ENCODE peak calls at places on chromosomes 6 and 20, in seven cellular contexts. H, P, T, O, N, V and Z are unnamed samples.

GRCh38 chr6:14645221-14645620 is 527.6 kb downstream of the CD83 start:
- DNase-seq in H (no peak), P (no peak), T (no peak), O (no peak), N (no peak), V (no peak), Z (no peak)

GRCh38 chr6:135181333-135182119 is 418 bp downstream of the MYB start:
- DNase-seq in H (no peak), P (no peak), T (peak; percentile 35), O (peak; percentile 8), N (no peak), V (no peak), Z (no peak)

GRCh38 chr6:168675933-168676551 is 235.1 kb downstream of the SMOC2 start:
- DNase-seq in H (no peak), P (no peak), T (no peak), O (no peak), N (no peak), V (no peak), Z (peak; percentile 47)

GRCh38 chr6:79413562-79414002 is 123.6 kb downstream of the LCA5 start:
- DNase-seq in H (no peak), P (no peak), T (peak; percentile 57), O (peak; percentile 34), N (peak; percentile 51), V (no peak), Z (no peak)

GRCh38 chr6:70459235-70459634 is 45.9 kb downstream of the FAM135A start:
- DNase-seq in H (no peak), P (no peak), T (no peak), O (no peak), N (no peak), V (no peak), Z (no peak)

GRCh38 chr20:46205349-46205748 is 87.2 kb downstream of the CD40 start:
- DNase-seq in H (no peak), P (no peak), T (no peak), O (no peak), N (no peak), V (no peak), Z (no peak)

GRCh38 chr20:52975024-52975732 is 3.0 kb downstream of the TSHZ2 start:
- DNase-seq in H (no peak), P (peak; percentile 47), T (no peak), O (no peak), N (peak; percentile 38), V (no peak), Z (no peak)

GRCh38 chr6:19180348-19181073 is 656.7 kb upstream of the ID4 start:
- DNase-seq in H (no peak), P (peak; percentile 41), T (no peak), O (peak; percentile 66), N (no peak), V (peak; percentile 89), Z (peak; percentile 90)

GRCh38 chr6:156883497-156884252 is 106.5 kb downstream of the ARID1B start:
- DNase-seq in H (no peak), P (no peak), T (no peak), O (peak; percentile 29), N (no peak), V (no peak), Z (no peak)

GRCh38 chr20:61434361-61434781 is 182.3 kb downstream of the CDH4 start:
- DNase-seq in H (no peak), P (peak; percentile 43), T (peak; percentile 33), O (no peak), N (no peak), V (no peak), Z (no peak)

GRCh38 chr6:117397536-117398227 is 28.1 kb downstream of the ROS1 start:
- DNase-seq in H (no peak), P (peak; percentile 25), T (no peak), O (no peak), N (no peak), V (no peak), Z (no peak)

GRCh38 chr6:28765978-28766351 is 157.8 kb downstream of the TRIM27 start:
- DNase-seq in H (no peak), P (peak; percentile 70), T (peak; percentile 59), O (peak; percentile 25), N (no peak), V (no peak), Z (no peak)

GRCh38 chr6:32761548-32761947 is 1.8 kb downstream of the HLA-DQB2 start:
- DNase-seq in H (no peak), P (no peak), T (no peak), O (no peak), N (no peak), V (no peak), Z (no peak)

GRCh38 chr6:17705428-17705777 is 1.3 kb downstream of the NUP153 start:
- DNase-seq in H (no peak), P (peak; percentile 43), T (peak; percentile 70), O (peak; percentile 51), N (peak; percentile 70), V (peak; percentile 79), Z (peak; percentile 66)

GRCh38 chr20:16580127-16580526 is 6.9 kb upstream of the KIF16B start:
- DNase-seq in H (no peak), P (no peak), T (no peak), O (peak; percentile 66), N (peak; percentile 93), V (no peak), Z (no peak)

GRCh38 chr6:149003560-149003959 is 256.7 kb downstream of the UST start:
- DNase-seq in H (no peak), P (no peak), T (no peak), O (no peak), N (peak; percentile 90), V (no peak), Z (no peak)

GRCh38 chr20:25038103-25038410 is 19.9 kb downstream of the ACSS1 start:
- DNase-seq in H (no peak), P (no peak), T (no peak), O (no peak), N (no peak), V (no peak), Z (no peak)

GRCh38 chr20:25033941-25034335 is 24.0 kb downstream of the ACSS1 start:
- DNase-seq in H (no peak), P (no peak), T (no peak), O (no peak), N (no peak), V (peak; percentile 82), Z (no peak)

GRCh38 chr20:25036331-25036936 is 21.5 kb downstream of the ACSS1 start:
- DNase-seq in H (no peak), P (no peak), T (no peak), O (no peak), N (no peak), V (no peak), Z (no peak)

GRCh38 chr20:25037288-25038102 is 20.4 kb downstream of the ACSS1 start:
- DNase-seq in H (no peak), P (no peak), T (no peak), O (no peak), N (no peak), V (no peak), Z (no peak)

GRCh38 chr20:25035924-25036323 is 22.0 kb downstream of the ACSS1 start:
- DNase-seq in H (no peak), P (no peak), T (no peak), O (no peak), N (no peak), V (no peak), Z (no peak)
- H3K27ac ChIP-seq in H (no peak overlapping the region), P (no peak overlapping the region), T (no peak overlapping the region), O (no peak overlapping the region), N (no peak overlapping the region), V (peak overlapping the region; percentile 93), Z (peak overlapping the region; percentile 94)

GRCh38 chr20:54140067-54140466 is 33.7 kb downstream of the CYP24A1 start:
- DNase-seq in H (no peak), P (no peak), T (no peak), O (no peak), N (peak; percentile 35), V (no peak), Z (no peak)
- H3K27ac ChIP-seq in H (no peak overlapping the region), P (no peak overlapping the region), T (no peak overlapping the region), O (no peak overlapping the region), N (peak overlapping the region; percentile 66), V (no peak overlapping the region), Z (no peak overlapping the region)

GRCh38 chr6:36751833-36752186 is 54.2 kb downstream of the RAB44 start:
- DNase-seq in H (no peak), P (no peak), T (no peak), O (no peak), N (no peak), V (no peak), Z (no peak)
- H3K27ac ChIP-seq in H (no peak overlapping the region), P (no peak overlapping the region), T (no peak overlapping the region), O (no peak overlapping the region), N (peak overlapping the region; percentile 62), V (no peak overlapping the region), Z (no peak overlapping the region)

GRCh38 chr6:35330541-35331119 is 11.7 kb upstream of the PPARD start:
- DNase-seq in H (no peak), P (no peak), T (no peak), O (no peak), N (no peak), V (no peak), Z (no peak)
- H3K27ac ChIP-seq in H (no peak overlapping the region), P (no peak overlapping the region), T (no peak overlapping the region), O (no peak overlapping the region), N (no peak overlapping the region), V (no peak overlapping the region), Z (no peak overlapping the region)

GRCh38 chr20:23356203-23356602 is 5.6 kb downstream of the NXT1 start:
- DNase-seq in H (no peak), P (no peak), T (peak; percentile 72), O (no peak), N (no peak), V (no peak), Z (no peak)

GRCh38 chr20:23358563-23358906 is 3.4 kb upstream of the GZF1 start:
- DNase-seq in H (no peak), P (no peak), T (no peak), O (no peak), N (no peak), V (no peak), Z (no peak)

GRCh38 chr20:23358923-23359572 is 2.9 kb upstream of the GZF1 start:
- DNase-seq in H (no peak), P (no peak), T (no peak), O (peak; percentile 39), N (no peak), V (no peak), Z (no peak)

GRCh38 chr20:23361108-23361650 is 803 bp upstream of the GZF1 start:
- DNase-seq in H (no peak), P (no peak), T (peak; percentile 56), O (peak; percentile 58), N (peak; percentile 26), V (no peak), Z (no peak)

DNA sequence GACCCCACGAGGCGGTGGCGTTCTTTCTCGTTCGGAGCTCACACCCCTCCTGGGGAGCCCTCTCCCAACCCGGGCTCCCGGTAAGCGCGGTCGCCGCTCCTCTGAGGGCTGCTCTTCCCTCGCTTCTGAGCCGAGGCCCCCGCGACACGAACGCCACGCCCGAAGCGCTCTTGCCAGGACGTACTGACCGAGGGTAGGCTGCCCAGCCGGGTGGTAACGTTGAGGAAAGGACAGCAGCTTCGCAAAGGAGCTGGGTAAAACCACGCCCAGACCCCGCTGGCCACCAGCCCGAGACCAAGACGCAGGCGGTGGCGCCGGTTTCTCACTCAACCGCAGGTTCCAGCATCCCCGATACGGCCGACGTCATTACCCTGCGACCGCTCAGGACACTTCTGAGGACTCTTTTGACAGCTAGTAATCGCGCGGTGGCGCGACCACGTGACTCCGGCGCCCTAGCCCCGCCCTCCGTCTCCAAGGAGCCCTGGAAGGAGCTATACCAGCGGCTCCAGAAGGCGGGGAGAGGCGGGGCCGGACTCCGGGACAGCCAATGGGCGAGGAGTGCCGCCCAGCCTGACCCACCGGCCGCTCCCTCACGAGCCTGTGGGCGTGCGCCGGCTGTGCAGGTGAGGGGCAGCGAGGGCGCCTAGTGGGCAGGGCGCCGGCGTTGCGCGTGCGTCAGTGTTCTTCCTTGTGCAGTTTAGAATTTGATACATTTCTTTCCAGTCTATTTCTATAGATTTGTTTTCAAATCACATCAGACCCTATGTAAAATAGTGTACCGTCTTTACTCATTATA is 4.0 kb upstream of the GZF1 start:
- DNase-seq in H (peak; percentile 97), P (peak; percentile 99), T (peak; percentile 100), O (peak; percentile 100), N (peak; percentile 100), V (peak; percentile 100), Z (peak; percentile 100)
- H3K27ac ChIP-seq in H (peak overlapping the region; percentile 95), P (peak overlapping the region; percentile 89), T (peak overlapping the region; percentile 28), O (peak overlapping the region; percentile 98), N (peak overlapping the region; percentile 86), V (peak overlapping the region; percentile 98), Z (peak overlapping the region; percentile 97)